ENCODE peak calls at places on chromosomes 12 and 14, in eight cellular contexts. L is OCI-LY7, N is body of pancreas, Q is transverse colon, V is heart left ventricle, W is tibial artery, C is ascending aorta, T is GM23248. B is an unnamed sample.
A peak's percentile ranks its signal among the peaks of the same experiment; 100 is the strongest.

GRCh38 chr12:22238211-22238610 is 96.3 kb downstream of the ST8SIA1 start:
- DNase-seq in L (no peak), N (no peak), Q (no peak), V (no peak), W (no peak), C (no peak), T (no peak), B (no peak)

GRCh38 chr14:34329281-34329680 is 132.8 kb downstream of the SPTSSA start:
- DNase-seq in L (no peak), N (no peak), Q (no peak), V (no peak), W (no peak), C (no peak), T (no peak), B (no peak)

GRCh38 chr14:93775744-93776143 is 12.5 kb downstream of the PRIMA1 start:
- DNase-seq in L (no peak), N (no peak), Q (no peak), V (no peak), W (no peak), C (no peak), T (no peak), B (no peak)

GRCh38 chr14:104591506-104592291 is 12.1 kb downstream of the C14orf180 start:
- DNase-seq in L (no peak), N (no peak), Q (no peak), V (peak; percentile 40), W (no peak), C (no peak), T (no peak), B (peak; percentile 54)

GRCh38 chr14:64212666-64213065 is 81.5 kb downstream of the ESR2 start:
- DNase-seq in L (no peak), N (no peak), Q (no peak), V (no peak), W (no peak), C (no peak), T (no peak), B (no peak)

GRCh38 chr14:93007225-93007997 is 84.5 kb downstream of the CHGA start:
- DNase-seq in L (peak; percentile 49), N (no peak), Q (peak; percentile 62), V (no peak), W (peak; percentile 49), C (peak; percentile 83), T (peak; percentile 96), B (peak; percentile 68)

GRCh38 chr14:70585221-70585620 is 15.2 kb downstream of the MED6 start:
- DNase-seq in L (no peak), N (no peak), Q (no peak), V (no peak), W (no peak), C (no peak), T (peak; percentile 10), B (no peak)

GRCh38 chr12:6374028-6374780 is 1.2 kb downstream of the SCNN1A start:
- DNase-seq in L (no peak), N (no peak), Q (peak; percentile 16), V (no peak), W (peak; percentile 18), C (no peak), T (no peak), B (peak; percentile 41)

GRCh38 chr12:15601210-15601800 is 187.9 kb downstream of the EPS8 start:
- DNase-seq in L (no peak), N (no peak), Q (no peak), V (no peak), W (no peak), C (no peak), T (peak; percentile 92), B (no peak)

GRCh38 chr12:132296063-132296462 is 33.3 kb downstream of the GALNT9 start:
- DNase-seq in L (no peak), N (no peak), Q (no peak), V (no peak), W (no peak), C (no peak), T (no peak), B (no peak)

GRCh38 chr14:81829447-81829846 is 295.8 kb upstream of the SEL1L start:
- DNase-seq in L (no peak), N (no peak), Q (no peak), V (peak; percentile 51), W (no peak), C (no peak), T (no peak), B (peak; percentile 51)

GRCh38 chr12:82314406-82314892 is 43.7 kb downstream of the CCDC59 start:
- DNase-seq in L (no peak), N (peak; percentile 56), Q (peak; percentile 53), V (no peak), W (no peak), C (no peak), T (no peak), B (no peak)

GRCh38 chr14:55417955-55418354 is 6.3 kb upstream of the ATG14 start:
- DNase-seq in L (no peak), N (no peak), Q (no peak), V (no peak), W (no peak), C (no peak), T (no peak), B (no peak)

GRCh38 chr14:55418411-55418810 is 6.8 kb upstream of the ATG14 start:
- DNase-seq in L (no peak), N (no peak), Q (no peak), V (no peak), W (no peak), C (no peak), T (no peak), B (no peak)

GRCh38 chr14:55419663-55420062 is 8.0 kb upstream of the ATG14 start:
- DNase-seq in L (no peak), N (no peak), Q (no peak), V (no peak), W (no peak), C (no peak), T (no peak), B (no peak)

GRCh38 chr14:55414551-55414950 is 2.9 kb upstream of the ATG14 start:
- DNase-seq in L (no peak), N (no peak), Q (no peak), V (no peak), W (no peak), C (no peak), T (no peak), B (no peak)

GRCh38 chr14:55416866-55417265 is 5.2 kb upstream of the ATG14 start:
- DNase-seq in L (peak; percentile 24), N (no peak), Q (peak; percentile 56), V (no peak), W (no peak), C (no peak), T (peak; percentile 41), B (no peak)
- H3K4me1 ChIP-seq in L (peaks cover 6% of the 10 kb centered on the region), N (peaks cover 16% of the 10 kb centered on the region), Q (peaks cover 13% of the 10 kb centered on the region), V (peaks cover 13% of the 10 kb centered on the region), W (no peaks in the 10 kb centered on the region), C (peaks cover 8% of the 10 kb centered on the region), T (peaks cover 11% of the 10 kb centered on the region), B (no peaks in the 10 kb centered on the region)

DNA sequence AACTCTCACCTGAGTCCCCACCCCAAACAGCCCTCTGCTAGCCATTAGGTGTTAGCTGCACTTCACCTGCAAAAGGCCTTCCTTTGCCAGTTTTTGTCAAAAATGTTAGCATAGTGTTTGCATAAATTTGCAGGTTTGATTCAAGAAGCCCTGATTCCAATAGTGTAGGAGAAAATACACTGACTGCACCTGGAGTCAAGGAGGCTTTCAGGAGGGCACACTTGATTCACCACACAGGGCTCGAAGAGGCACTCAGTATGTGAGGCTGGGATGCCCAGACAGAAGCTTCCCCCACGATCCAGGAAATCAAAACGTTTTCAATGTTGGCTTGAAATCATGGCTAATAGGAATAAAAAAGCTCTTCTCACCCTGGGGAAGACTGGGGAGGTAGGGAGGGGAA is 40.5 kb upstream of the DDX11 start:
- DNase-seq in L (no peak), N (no peak), Q (no peak), V (no peak), W (no peak), C (no peak), T (no peak), B (no peak)
- H3K27ac ChIP-seq in L (no peak overlapping the region), N (no peak overlapping the region), Q (no peak overlapping the region), V (no peak overlapping the region), W (no peak overlapping the region), C (no peak overlapping the region), T (no peak overlapping the region), B (peak overlapping the region; percentile 19)

DNA sequence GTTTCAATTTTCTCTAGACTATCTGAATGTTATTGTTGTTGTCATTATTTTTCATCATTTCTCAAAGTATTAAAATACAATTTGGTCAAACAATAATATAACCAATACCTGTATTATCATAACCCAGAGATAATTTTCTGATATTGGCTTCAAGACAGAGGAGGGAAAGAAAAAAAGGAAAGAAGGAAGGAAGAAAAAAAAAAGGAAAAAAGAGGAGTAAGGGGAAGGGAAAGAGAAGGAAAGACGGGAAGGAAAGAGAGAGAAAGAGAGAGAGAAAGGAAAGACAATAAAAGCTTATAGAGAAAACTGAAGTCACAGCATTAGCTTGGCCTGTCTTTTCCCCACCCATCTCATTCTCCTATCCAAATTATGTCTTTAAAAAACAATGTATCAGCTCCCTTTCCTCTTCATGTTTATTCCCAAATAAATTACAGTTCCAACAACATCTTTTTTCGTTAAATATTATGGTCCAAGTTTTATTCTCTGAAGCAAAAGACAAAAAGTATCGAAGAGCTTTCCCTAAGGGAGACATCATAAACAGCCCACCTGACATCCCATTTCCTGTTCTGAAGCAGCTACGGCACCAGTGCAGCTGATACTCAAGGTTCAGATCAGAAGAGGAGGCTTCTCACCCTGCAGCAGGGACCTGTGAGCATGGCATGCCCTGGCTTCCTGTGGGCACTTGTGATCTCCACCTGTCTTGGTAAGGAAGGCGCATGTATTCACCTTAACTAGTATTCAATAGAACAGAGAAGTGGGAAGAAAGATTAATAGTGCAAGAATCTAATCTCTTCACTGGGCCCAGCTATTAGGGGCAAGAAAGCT is 308.3 kb downstream of the DAD1 start:
- DNase-seq in L (peak; percentile 64), N (no peak), Q (no peak), V (no peak), W (no peak), C (no peak), T (no peak), B (no peak)
- H3K4me3 ChIP-seq in L (peak overlapping the region; percentile 55), N (no peak overlapping the region), Q (no peak overlapping the region), V (no peak overlapping the region), W (no peak overlapping the region), C (no peak overlapping the region), T (no peak overlapping the region), B (no peak overlapping the region)

DNA sequence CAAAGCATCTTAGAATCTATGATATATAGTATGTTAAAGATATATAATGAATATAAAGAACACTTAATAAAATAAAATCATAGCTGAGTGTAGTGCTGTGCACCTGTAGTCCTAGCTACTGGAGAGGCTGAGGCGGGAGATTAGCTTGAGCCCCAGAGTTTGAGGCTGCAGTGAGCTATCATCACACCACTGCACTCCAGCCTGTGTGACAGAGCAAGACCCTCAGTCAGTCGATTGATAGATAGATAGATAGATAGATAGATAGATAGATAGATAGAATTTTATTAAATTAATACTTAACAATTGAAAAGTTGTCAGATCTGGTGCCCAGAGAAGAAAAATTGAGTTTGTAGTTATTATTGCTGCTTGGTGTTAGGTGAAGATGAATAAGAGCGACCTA is 40.0 kb downstream of the CNOT2 start:
- DNase-seq in L (no peak), N (no peak), Q (no peak), V (no peak), W (no peak), C (no peak), T (no peak), B (no peak)
- H3K4me1 ChIP-seq in L (no peaks in the 10 kb centered on the region), N (no peaks in the 10 kb centered on the region), Q (no peaks in the 10 kb centered on the region), V (no peaks in the 10 kb centered on the region), W (no peaks in the 10 kb centered on the region), C (no peaks in the 10 kb centered on the region), T (no peaks in the 10 kb centered on the region), B (no peaks in the 10 kb centered on the region)